ENCODE peak calls at places on chromosomes 6 and 20, in seven cellular contexts. One of them, this sample, is unnamed.

GRCh38 chr6:138716971-138717370 is 56.6 kb upstream of the CCDC28A start:
- DNase-seq in K562: no peak
- DNase-seq in HCT116: no peak
- DNase-seq in HepG2: no peak
- DNase-seq in SK-N-SH: no peak
- DNase-seq in GM12878: no peak
- DNase-seq in H1: no peak
- DNase-seq in this sample: no peak

GRCh38 chr6:156991971-156992370 is 214.8 kb downstream of the ARID1B start:
- DNase-seq in SK-N-SH: no peak
- DNase-seq in GM12878: no peak
- DNase-seq in HCT116: no peak
- DNase-seq in HepG2: peak; percentile 83
- DNase-seq in H1: no peak
- DNase-seq in K562: no peak
- DNase-seq in this sample: no peak

GRCh38 chr6:118580585-118581419 is 32.7 kb downstream of the PLN start:
- DNase-seq in GM12878: no peak
- DNase-seq in K562: peak; percentile 72
- DNase-seq in H1: peak; percentile 15
- DNase-seq in SK-N-SH: peak; percentile 49
- DNase-seq in HCT116: peak; percentile 49
- DNase-seq in HepG2: peak; percentile 75
- DNase-seq in this sample: peak; percentile 26

GRCh38 chr6:143449731-143450452 is 603 bp downstream of the ADAT2 start:
- DNase-seq in HCT116: no peak
- DNase-seq in H1: no peak
- DNase-seq in K562: peak; percentile 71
- DNase-seq in HepG2: peak; percentile 54
- DNase-seq in GM12878: peak; percentile 53
- DNase-seq in SK-N-SH: peak; percentile 15
- DNase-seq in this sample: peak; percentile 18

GRCh38 chr6:141510803-141511202 is 621.9 kb upstream of the GJE1 start:
- DNase-seq in HCT116: no peak
- DNase-seq in SK-N-SH: no peak
- DNase-seq in K562: no peak
- DNase-seq in GM12878: no peak
- DNase-seq in HepG2: no peak
- DNase-seq in H1: no peak
- DNase-seq in this sample: no peak

GRCh38 chr6:88266126-88266525 is 100.0 kb upstream of the CNR1 start:
- DNase-seq in SK-N-SH: no peak
- DNase-seq in K562: no peak
- DNase-seq in HCT116: no peak
- DNase-seq in H1: no peak
- DNase-seq in GM12878: no peak
- DNase-seq in HepG2: no peak
- DNase-seq in this sample: no peak

GRCh38 chr20:56449459-56449858 is 19.0 kb upstream of the RTF2 start:
- DNase-seq in H1: no peak
- DNase-seq in SK-N-SH: no peak
- DNase-seq in HCT116: no peak
- DNase-seq in K562: no peak
- DNase-seq in HepG2: no peak
- DNase-seq in GM12878: no peak
- DNase-seq in this sample: no peak

GRCh38 chr6:32492351-32492750 is 37.7 kb downstream of the HLA-DRB5 start:
- DNase-seq in K562: no peak
- DNase-seq in H1: no peak
- DNase-seq in HCT116: no peak
- DNase-seq in HepG2: no peak
- DNase-seq in SK-N-SH: no peak
- DNase-seq in GM12878: no peak
- DNase-seq in this sample: no peak

GRCh38 chr6:40910260-40910893 is 128.6 kb downstream of the UNC5CL start:
- DNase-seq in GM12878: no peak
- DNase-seq in SK-N-SH: no peak
- DNase-seq in K562: no peak
- DNase-seq in H1: no peak
- DNase-seq in HepG2: no peak
- DNase-seq in HCT116: no peak
- DNase-seq in this sample: no peak

GRCh38 chr6:79574636-79575035 is 37.4 kb upstream of the LCA5 start:
- DNase-seq in H1: no peak
- DNase-seq in SK-N-SH: no peak
- DNase-seq in GM12878: no peak
- DNase-seq in HCT116: peak; percentile 8
- DNase-seq in HepG2: peak; percentile 84
- DNase-seq in K562: peak; percentile 22
- DNase-seq in this sample: no peak

GRCh38 chr20:297925-298754 is 770 bp downstream of the ZCCHC3 start:
- DNase-seq in SK-N-SH: peak; percentile 65
- DNase-seq in HepG2: peak; percentile 35
- DNase-seq in HCT116: no peak
- DNase-seq in GM12878: no peak
- DNase-seq in K562: peak; percentile 70
- DNase-seq in H1: no peak
- DNase-seq in this sample: peak; percentile 58

GRCh38 chr6:41049548-41049947 is 3.5 kb upstream of the APOBEC2 start:
- DNase-seq in K562: no peak
- DNase-seq in GM12878: no peak
- DNase-seq in SK-N-SH: no peak
- DNase-seq in H1: no peak
- DNase-seq in HCT116: no peak
- DNase-seq in HepG2: no peak
- DNase-seq in this sample: no peak

GRCh38 chr6:8079116-8079515 is 14.9 kb upstream of the BLOC1S5 start:
- DNase-seq in HCT116: no peak
- DNase-seq in K562: no peak
- DNase-seq in HepG2: no peak
- DNase-seq in GM12878: no peak
- DNase-seq in SK-N-SH: no peak
- DNase-seq in H1: no peak
- DNase-seq in this sample: no peak

GRCh38 chr20:50582092-50582491 is 71.9 kb downstream of the PTPN1 start:
- DNase-seq in HCT116: no peak
- DNase-seq in H1: no peak
- DNase-seq in SK-N-SH: no peak
- DNase-seq in HepG2: no peak
- DNase-seq in GM12878: no peak
- DNase-seq in K562: no peak
- DNase-seq in this sample: no peak

GRCh38 chr20:50308513-50309279 is 118.1 kb downstream of the CEBPB start:
- DNase-seq in H1: no peak
- DNase-seq in GM12878: no peak
- DNase-seq in K562: peak; percentile 61
- DNase-seq in HCT116: peak; percentile 42
- DNase-seq in SK-N-SH: peak; percentile 94
- DNase-seq in HepG2: peak; percentile 96
- DNase-seq in this sample: peak; percentile 78

GRCh38 chr6:136792066-136792944 is at the start of gene MAP3K5:
- DNase-seq in H1: no peak
- DNase-seq in K562: peak; percentile 94
- DNase-seq in SK-N-SH: peak; percentile 84
- DNase-seq in HCT116: peak; percentile 77
- DNase-seq in HepG2: peak; percentile 33
- DNase-seq in GM12878: no peak
- DNase-seq in this sample: peak; percentile 89

GRCh38 chr20:8601542-8601912 is 467.4 kb upstream of the PLCB4 start:
- DNase-seq in SK-N-SH: no peak
- DNase-seq in H1: no peak
- DNase-seq in K562: no peak
- DNase-seq in HepG2: no peak
- DNase-seq in GM12878: peak; percentile 56
- DNase-seq in HCT116: no peak
- DNase-seq in this sample: no peak

GRCh38 chr20:14064921-14065320 is 69.6 kb downstream of the MACROD2 start:
- DNase-seq in HepG2: no peak
- DNase-seq in H1: no peak
- DNase-seq in GM12878: no peak
- DNase-seq in K562: no peak
- DNase-seq in HCT116: no peak
- DNase-seq in SK-N-SH: no peak
- DNase-seq in this sample: no peak

GRCh38 chr20:19506021-19506420 is 252.0 kb upstream of the RIN2 start:
- DNase-seq in SK-N-SH: no peak
- DNase-seq in GM12878: no peak
- DNase-seq in K562: no peak
- DNase-seq in HCT116: no peak
- DNase-seq in H1: no peak
- DNase-seq in HepG2: no peak
- DNase-seq in this sample: no peak

GRCh38 chr20:19515074-19515473 is 243.0 kb upstream of the RIN2 start:
- DNase-seq in SK-N-SH: no peak
- DNase-seq in HCT116: no peak
- DNase-seq in H1: no peak
- DNase-seq in K562: no peak
- DNase-seq in HepG2: no peak
- DNase-seq in GM12878: no peak
- DNase-seq in this sample: no peak

GRCh38 chr20:19512886-19513285 is 245.2 kb upstream of the RIN2 start:
- DNase-seq in SK-N-SH: no peak
- DNase-seq in H1: no peak
- DNase-seq in HepG2: no peak
- DNase-seq in K562: no peak
- DNase-seq in HCT116: no peak
- DNase-seq in GM12878: no peak
- DNase-seq in this sample: no peak

GRCh38 chr20:19510626-19511025 is 247.4 kb upstream of the RIN2 start:
- DNase-seq in HCT116: no peak
- DNase-seq in SK-N-SH: no peak
- DNase-seq in K562: peak; percentile 0
- DNase-seq in HepG2: no peak
- DNase-seq in H1: no peak
- DNase-seq in GM12878: no peak
- DNase-seq in this sample: no peak
- TF ChIP-seq JUND in HCT116: no peak
- TF ChIP-seq JUND in SK-N-SH: no peak
- TF ChIP-seq JUND in K562: no peak
- TF ChIP-seq JUND in HepG2: no peak
- TF ChIP-seq JUND in H1: no peak
- TF ChIP-seq JUND in GM12878: no peak
- TF ChIP-seq JUND in this sample: no peak

DNA sequence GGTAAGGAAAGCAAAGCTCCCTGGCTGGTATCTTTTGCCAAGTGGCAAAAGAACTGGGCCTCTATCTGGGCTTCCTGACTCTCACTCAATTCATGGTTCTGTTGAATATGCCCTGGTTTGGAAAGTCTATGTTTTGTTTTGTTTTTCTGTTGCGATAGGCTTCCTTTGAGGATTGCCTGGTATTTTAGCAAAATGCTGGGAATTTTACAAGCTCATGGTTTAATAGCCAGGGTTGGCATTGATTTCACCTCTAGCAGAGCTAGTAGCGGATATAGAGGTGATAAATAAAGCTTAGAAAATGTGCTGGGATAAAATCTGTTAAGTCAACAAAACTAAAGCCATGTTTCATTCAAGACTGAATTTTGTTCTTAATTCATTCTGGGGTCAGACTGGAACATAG is 109.9 kb downstream of the RNF144B start:
- DNase-seq in GM12878: no peak
- DNase-seq in HCT116: no peak
- DNase-seq in HepG2: no peak
- DNase-seq in K562: no peak
- DNase-seq in SK-N-SH: no peak
- DNase-seq in H1: no peak
- DNase-seq in this sample: no peak
- TF ChIP-seq JUND in GM12878: no peak
- TF ChIP-seq JUND in HCT116: no peak
- TF ChIP-seq JUND in HepG2: no peak
- TF ChIP-seq JUND in K562: no peak
- TF ChIP-seq JUND in SK-N-SH: no peak
- TF ChIP-seq JUND in H1: no peak
- TF ChIP-seq JUND in this sample: no peak

DNA sequence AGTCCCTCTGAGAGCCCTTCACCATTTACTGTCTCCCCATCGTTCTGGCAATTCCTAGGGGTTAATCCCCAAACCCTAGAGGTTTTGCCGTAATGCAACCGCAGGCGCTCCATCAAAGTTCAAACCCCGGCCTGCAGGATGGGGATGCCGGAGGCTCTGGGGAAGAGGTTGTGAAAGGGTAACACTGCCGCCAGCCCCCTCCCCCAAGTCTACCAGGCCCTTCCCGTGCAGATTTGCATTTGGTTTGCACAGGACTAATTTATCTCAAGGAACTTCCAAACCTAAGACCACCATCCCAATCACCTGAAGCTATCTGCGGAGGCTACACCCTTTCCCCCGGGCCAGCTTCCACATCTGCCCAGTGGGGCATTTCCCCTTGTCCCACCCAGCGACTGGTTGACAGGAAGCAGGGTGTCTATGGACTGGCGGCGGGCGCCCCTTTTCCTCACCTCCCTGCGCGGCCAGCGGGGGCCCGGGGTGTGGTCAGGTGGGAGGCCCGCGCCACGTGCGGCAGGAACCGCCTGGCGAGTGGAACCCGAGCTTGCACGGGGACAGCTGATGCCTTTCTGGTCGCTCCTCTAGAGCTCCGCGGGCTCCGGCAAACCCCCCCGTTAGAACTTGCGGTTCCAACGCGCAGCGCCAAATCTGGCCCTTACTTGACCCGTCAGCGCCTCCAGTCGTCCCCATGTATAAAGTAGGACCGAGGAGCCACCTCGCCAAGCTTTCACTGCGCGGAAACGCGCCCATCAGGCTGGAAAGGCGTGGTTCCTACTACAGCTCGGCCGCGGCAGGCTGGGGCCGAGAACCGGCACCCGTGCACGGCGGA is 9.4 kb upstream of the SLC4A11 start:
- DNase-seq in K562: peak; percentile 63
- DNase-seq in HepG2: no peak
- DNase-seq in HCT116: no peak
- DNase-seq in GM12878: no peak
- DNase-seq in SK-N-SH: no peak
- DNase-seq in H1: no peak
- DNase-seq in this sample: no peak
- TF ChIP-seq JUND in K562: no peak
- TF ChIP-seq JUND in HepG2: no peak
- TF ChIP-seq JUND in HCT116: no peak
- TF ChIP-seq JUND in GM12878: no peak
- TF ChIP-seq JUND in SK-N-SH: no peak
- TF ChIP-seq JUND in H1: no peak
- TF ChIP-seq JUND in this sample: no peak

DNA sequence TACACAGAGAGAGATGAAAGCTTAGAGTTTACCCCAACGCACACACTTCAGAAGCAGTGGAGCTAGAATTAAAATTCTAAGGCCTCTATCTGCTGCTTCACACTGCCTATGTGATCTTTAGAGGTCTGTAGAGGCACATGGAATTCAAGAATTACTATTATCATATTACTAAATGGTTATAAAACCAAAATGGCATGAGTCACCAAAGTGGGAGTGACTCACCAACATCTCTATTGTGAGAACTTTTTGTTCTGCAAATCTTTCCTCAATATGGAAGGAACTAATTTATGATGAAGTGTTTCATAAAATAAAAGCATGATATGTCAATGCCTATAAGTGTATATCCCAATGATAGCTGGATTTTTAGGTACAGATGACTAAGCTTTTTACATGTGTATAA is 28.5 kb upstream of the TMEM244 start:
- DNase-seq in SK-N-SH: no peak
- DNase-seq in HepG2: no peak
- DNase-seq in K562: no peak
- DNase-seq in GM12878: no peak
- DNase-seq in H1: no peak
- DNase-seq in HCT116: no peak
- DNase-seq in this sample: no peak
- TF ChIP-seq JUND in SK-N-SH: peak; percentile 96
- TF ChIP-seq JUND in HepG2: no peak
- TF ChIP-seq JUND in K562: peak; percentile 54
- TF ChIP-seq JUND in GM12878: no peak
- TF ChIP-seq JUND in H1: no peak
- TF ChIP-seq JUND in HCT116: peak; percentile 74
- TF ChIP-seq JUND in this sample: no peak

This sample was measured in T47D.